ENCODE peak calls at places on chromosomes 5 and 9, in eight cellular contexts. V is endothelial cell of umbilical vein, N is SK-N-SH, O is H1, F is HCT116, C is HepG2, E is K562, W is GM12878. T is an unnamed sample.
A peak's percentile ranks its signal among the peaks of the same experiment; 100 is the strongest.

GRCh38 chr9:34636791-34637355 is 714 bp downstream of the SIGMAR1 start:
- DNase-seq in V (no peak), N (no peak), O (no peak), F (no peak), C (no peak), E (no peak), W (no peak), T (no peak)

GRCh38 chr9:8564960-8565359 is 765.4 kb upstream of the DMAC1 start:
- DNase-seq in V (no peak), N (no peak), O (no peak), F (no peak), C (no peak), E (no peak), W (no peak), T (no peak)

GRCh38 chr9:128825923-128826702 is 3.5 kb downstream of the SPOUT1 start:
- DNase-seq in V (no peak), N (peak; percentile 65), O (no peak), F (peak; percentile 8), C (no peak), E (peak; percentile 56), W (no peak), T (no peak)

GRCh38 chr5:33888582-33888981 is 3.2 kb downstream of the ADAMTS12 start:
- DNase-seq in V (no peak), N (no peak), O (no peak), F (no peak), C (no peak), E (no peak), W (no peak), T (no peak)

GRCh38 chr5:157761690-157762611 is 18.4 kb downstream of the LSM11 start:
- DNase-seq in V (peak; percentile 67), N (peak; percentile 75), O (no peak), F (peak; percentile 35), C (peak; percentile 60), E (peak; percentile 60), W (no peak), T (peak; percentile 68)

GRCh38 chr9:16729656-16730055 is 140.8 kb downstream of the BNC2 start:
- DNase-seq in V (no peak), N (no peak), O (no peak), F (no peak), C (no peak), E (no peak), W (no peak), T (no peak)

GRCh38 chr5:10874561-10874960 is 113.5 kb upstream of the DAP start:
- DNase-seq in V (no peak), N (no peak), O (no peak), F (no peak), C (no peak), E (no peak), W (no peak), T (no peak)

GRCh38 chr9:74499111-74499601 is 2.0 kb downstream of the RORB start:
- DNase-seq in V (no peak), N (peak; percentile 58), O (no peak), F (no peak), C (no peak), E (no peak), W (no peak), T (no peak)

GRCh38 chr5:59097116-59097515 is 514.2 kb downstream of the RAB3C start:
- DNase-seq in V (no peak), N (no peak), O (no peak), F (no peak), C (no peak), E (no peak), W (no peak), T (no peak)

GRCh38 chr5:1153428-1153827 is 41.6 kb upstream of the SLC12A7 start:
- DNase-seq in V (no peak), N (no peak), O (no peak), F (no peak), C (no peak), E (no peak), W (no peak), T (no peak)

GRCh38 chr9:113805753-113806152 is 70.4 kb upstream of the ZNF618 start:
- DNase-seq in V (no peak), N (no peak), O (no peak), F (no peak), C (no peak), E (no peak), W (no peak), T (no peak)

GRCh38 chr5:74094096-74094778 is 468.2 kb downstream of the ARHGEF28 start:
- DNase-seq in V (peak; percentile 76), N (peak; percentile 34), O (no peak), F (no peak), C (no peak), E (no peak), W (no peak), T (no peak)

GRCh38 chr9:115694014-115694413 is 459.6 kb upstream of the PAPPA start:
- DNase-seq in V (no peak), N (no peak), O (no peak), F (no peak), C (peak; percentile 11), E (no peak), W (no peak), T (no peak)

GRCh38 chr5:178672635-178673034 is 45.8 kb upstream of the CLK4 start:
- DNase-seq in V (no peak), N (no peak), O (no peak), F (no peak), C (no peak), E (no peak), W (no peak), T (no peak)

GRCh38 chr9:26773054-26773453 is 119.5 kb downstream of the CAAP1 start:
- DNase-seq in V (no peak), N (no peak), O (no peak), F (no peak), C (no peak), E (no peak), W (no peak), T (no peak)

GRCh38 chr9:17318821-17319320 is 184.0 kb downstream of the CNTLN start:
- DNase-seq in V (no peak), N (no peak), O (no peak), F (no peak), C (no peak), E (no peak), W (no peak), T (no peak)

GRCh38 chr9:86324308-86324707 is 29.9 kb downstream of the TUT7 start:
- DNase-seq in V (no peak), N (no peak), O (no peak), F (no peak), C (no peak), E (no peak), W (no peak), T (no peak)

GRCh38 chr5:91670565-91670964 is 287.4 kb upstream of the ARRDC3 start:
- DNase-seq in V (no peak), N (no peak), O (peak; percentile 10), F (no peak), C (no peak), E (no peak), W (no peak), T (no peak)

GRCh38 chr5:95162231-95162992 is 122.5 kb downstream of the MCTP1 start:
- DNase-seq in V (peak; percentile 33), N (no peak), O (no peak), F (no peak), C (no peak), E (no peak), W (no peak), T (no peak)

GRCh38 chr5:177147239-177147638 is 13.7 kb downstream of the NSD1 start:
- DNase-seq in V (no peak), N (no peak), O (no peak), F (no peak), C (no peak), E (no peak), W (no peak), T (no peak)

GRCh38 chr9:111851536-111851935 is 45.1 kb upstream of the UGCG start:
- DNase-seq in V (no peak), N (no peak), O (no peak), F (peak; percentile 48), C (no peak), E (peak; percentile 13), W (no peak), T (no peak)

GRCh38 chr5:150779397-150780179 is 1.0 kb downstream of the SMIM3 start:
- DNase-seq in V (no peak), N (no peak), O (no peak), F (no peak), C (no peak), E (no peak), W (no peak), T (no peak)
- H3K9ac ChIP-seq in V (no peak overlapping the region), N (peak overlapping the region; percentile 83), O (no peak overlapping the region), F (peak overlapping the region; percentile 73), C (peak overlapping the region; percentile 74), E (no peak overlapping the region), W (peak overlapping the region; percentile 83), T (no peak overlapping the region)

GRCh38 chr9:131613921-131614320 is 68.6 kb downstream of the PRRT1B start:
- DNase-seq in V (no peak), N (no peak), O (no peak), F (no peak), C (no peak), E (no peak), W (no peak), T (no peak)
- TF ChIP-seq POLR2AphosphoS5 in V (no peak), N (no peak), O (no peak), F (no peak), C (no peak), E (no peak), W (no peak), T (no peak)

DNA sequence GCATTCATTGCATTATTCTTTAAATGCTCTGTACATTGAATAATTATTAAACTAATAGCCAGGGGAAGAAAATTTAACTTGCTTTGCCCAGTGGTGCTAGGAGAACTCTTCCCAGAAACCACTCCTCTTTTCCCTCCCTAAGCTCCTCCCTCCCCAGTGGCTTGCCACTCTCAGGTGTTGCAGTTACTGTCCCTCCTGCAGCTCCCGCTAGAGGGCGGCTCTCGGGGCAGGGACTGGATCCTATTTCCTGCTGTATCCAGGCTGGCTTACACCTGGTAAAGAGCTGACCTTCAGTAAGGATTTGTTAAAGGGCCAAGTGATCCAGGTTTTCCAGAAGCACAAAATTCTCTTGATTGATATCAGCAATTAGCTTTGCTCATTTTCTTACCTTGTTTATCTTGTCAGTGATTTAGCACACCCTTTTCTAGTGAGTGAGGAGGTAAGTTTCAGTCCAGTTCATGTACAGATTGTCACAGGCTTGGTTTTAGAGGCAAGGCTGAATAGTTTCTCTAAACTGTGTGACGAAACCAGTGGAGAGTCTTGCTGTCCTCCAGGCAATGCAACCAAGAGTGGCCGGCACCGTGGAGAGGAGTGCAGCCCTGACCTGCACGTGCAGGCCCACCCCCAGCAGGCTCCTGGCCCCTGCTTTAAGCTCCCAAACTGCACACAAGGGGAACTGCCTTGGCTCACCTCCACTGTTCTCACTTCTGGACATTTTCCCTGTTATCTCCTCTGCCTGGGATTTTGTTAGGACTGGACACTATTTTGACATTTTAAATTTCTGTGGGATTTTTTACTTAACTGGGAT is 423.8 kb downstream of the SPOCK1 start:
- DNase-seq in V (peak; percentile 33), N (peak; percentile 77), O (peak; percentile 73), F (peak; percentile 69), C (peak; percentile 69), E (peak; percentile 82), W (no peak), T (no peak)
- H3K9ac ChIP-seq in V (no peak overlapping the region), N (no peak overlapping the region), O (no peak overlapping the region), F (no peak overlapping the region), C (no peak overlapping the region), E (no peak overlapping the region), W (no peak overlapping the region), T (no peak overlapping the region)

DNA sequence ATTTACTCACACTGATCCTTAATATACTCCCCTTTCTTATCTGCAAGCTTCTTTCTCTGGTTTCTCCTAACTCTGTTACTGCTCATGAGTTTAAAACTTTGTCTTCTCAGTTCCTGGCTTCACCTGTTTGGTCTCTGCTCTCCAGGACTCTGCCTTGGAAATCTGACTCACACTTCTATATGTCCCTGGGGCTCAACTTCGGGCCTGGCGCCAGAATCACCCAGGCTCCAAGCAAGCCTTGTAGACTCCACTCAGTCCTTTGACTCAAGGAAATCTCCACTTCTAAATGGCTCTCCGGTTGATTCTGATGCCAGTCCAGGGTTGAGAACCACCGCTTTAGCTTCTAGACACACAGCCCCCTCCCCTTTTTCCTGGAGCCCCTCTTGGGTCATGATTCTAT is 57.8 kb downstream of the TMC1 start:
- DNase-seq in V (peak; percentile 59), N (no peak), O (no peak), F (peak; percentile 69), C (no peak), E (peak; percentile 32), W (no peak), T (no peak)
- TF ChIP-seq POLR2AphosphoS5 in V (no peak), N (no peak), O (no peak), F (peak; percentile 50), C (no peak), E (no peak), W (no peak), T (no peak)

T was measured in SK-N-MC.